ENCODE peak calls at places on chromosomes 13 and 19, in ten cellular contexts. One of them, this sample, is unnamed.

GRCh38 chr19:39377373-39378362 is 13.2 kb downstream of the PAF1 start:
- DNase-seq in GM06990: no peak
- DNase-seq in lower leg skin: no peak
- DNase-seq in progenitor cell of endocrine pancreas: no peak
- DNase-seq in cardiac fibroblast: no peak
- DNase-seq in glutamatergic neuron: no peak
- DNase-seq in cardiac muscle cell: no peak
- DNase-seq in thoracic aorta: no peak
- DNase-seq in heart left ventricle: no peak
- DNase-seq in fibroblast of the aortic adventitia: no peak
- DNase-seq in this sample: no peak

GRCh38 chr19:37218592-37218935 is 550 bp downstream of the ZNF383 start:
- DNase-seq in glutamatergic neuron: no peak
- DNase-seq in lower leg skin: no peak
- DNase-seq in thoracic aorta: no peak
- DNase-seq in GM06990: no peak
- DNase-seq in cardiac muscle cell: no peak
- DNase-seq in progenitor cell of endocrine pancreas: no peak
- DNase-seq in heart left ventricle: no peak
- DNase-seq in cardiac fibroblast: peak; percentile 20
- DNase-seq in fibroblast of the aortic adventitia: peak; percentile 19
- DNase-seq in this sample: no peak

GRCh38 chr13:66033924-66034323 is 1196.2 kb downstream of the PCDH9 start:
- DNase-seq in lower leg skin: no peak
- DNase-seq in fibroblast of the aortic adventitia: no peak
- DNase-seq in progenitor cell of endocrine pancreas: no peak
- DNase-seq in heart left ventricle: no peak
- DNase-seq in cardiac muscle cell: no peak
- DNase-seq in thoracic aorta: no peak
- DNase-seq in GM06990: no peak
- DNase-seq in cardiac fibroblast: no peak
- DNase-seq in glutamatergic neuron: no peak
- DNase-seq in this sample: no peak

GRCh38 chr13:38099751-38100150 is 230.2 kb upstream of the TRPC4 start:
- DNase-seq in glutamatergic neuron: no peak
- DNase-seq in cardiac fibroblast: no peak
- DNase-seq in progenitor cell of endocrine pancreas: no peak
- DNase-seq in heart left ventricle: no peak
- DNase-seq in GM06990: no peak
- DNase-seq in lower leg skin: no peak
- DNase-seq in fibroblast of the aortic adventitia: no peak
- DNase-seq in cardiac muscle cell: no peak
- DNase-seq in thoracic aorta: no peak
- DNase-seq in this sample: no peak

GRCh38 chr13:41565221-41565620 is 107.9 kb downstream of the RGCC start:
- DNase-seq in heart left ventricle: no peak
- DNase-seq in GM06990: no peak
- DNase-seq in lower leg skin: no peak
- DNase-seq in glutamatergic neuron: no peak
- DNase-seq in cardiac muscle cell: no peak
- DNase-seq in progenitor cell of endocrine pancreas: no peak
- DNase-seq in cardiac fibroblast: peak; percentile 57
- DNase-seq in thoracic aorta: no peak
- DNase-seq in fibroblast of the aortic adventitia: peak; percentile 45
- DNase-seq in this sample: no peak

GRCh38 chr19:43446746-43447489 is 18.5 kb downstream of the LYPD3 start:
- DNase-seq in lower leg skin: peak; percentile 61
- DNase-seq in cardiac fibroblast: peak; percentile 83
- DNase-seq in heart left ventricle: peak; percentile 90
- DNase-seq in cardiac muscle cell: peak; percentile 81
- DNase-seq in fibroblast of the aortic adventitia: peak; percentile 78
- DNase-seq in progenitor cell of endocrine pancreas: peak; percentile 69
- DNase-seq in glutamatergic neuron: peak; percentile 84
- DNase-seq in thoracic aorta: peak; percentile 25
- DNase-seq in GM06990: peak; percentile 38
- DNase-seq in this sample: peak; percentile 84

GRCh38 chr13:40221460-40222201 is 444.8 kb downstream of the FOXO1 start:
- DNase-seq in lower leg skin: no peak
- DNase-seq in glutamatergic neuron: no peak
- DNase-seq in heart left ventricle: no peak
- DNase-seq in fibroblast of the aortic adventitia: peak; percentile 38
- DNase-seq in cardiac fibroblast: peak; percentile 81
- DNase-seq in progenitor cell of endocrine pancreas: no peak
- DNase-seq in thoracic aorta: no peak
- DNase-seq in GM06990: no peak
- DNase-seq in cardiac muscle cell: no peak
- DNase-seq in this sample: no peak

GRCh38 chr19:19113040-19113541 is 25.2 kb downstream of the TMEM161A start:
- DNase-seq in heart left ventricle: no peak
- DNase-seq in cardiac fibroblast: peak; percentile 46
- DNase-seq in thoracic aorta: no peak
- DNase-seq in fibroblast of the aortic adventitia: peak; percentile 30
- DNase-seq in progenitor cell of endocrine pancreas: no peak
- DNase-seq in lower leg skin: no peak
- DNase-seq in GM06990: no peak
- DNase-seq in glutamatergic neuron: peak; percentile 56
- DNase-seq in cardiac muscle cell: peak; percentile 82
- DNase-seq in this sample: no peak

GRCh38 chr13:75825161-75825560 is 189.0 kb downstream of the LMO7 start:
- DNase-seq in fibroblast of the aortic adventitia: no peak
- DNase-seq in GM06990: no peak
- DNase-seq in lower leg skin: no peak
- DNase-seq in heart left ventricle: no peak
- DNase-seq in cardiac fibroblast: no peak
- DNase-seq in thoracic aorta: no peak
- DNase-seq in cardiac muscle cell: no peak
- DNase-seq in glutamatergic neuron: no peak
- DNase-seq in progenitor cell of endocrine pancreas: no peak
- DNase-seq in this sample: no peak

GRCh38 chr13:41613984-41614581 is 156.7 kb downstream of the RGCC start:
- DNase-seq in GM06990: no peak
- DNase-seq in progenitor cell of endocrine pancreas: no peak
- DNase-seq in lower leg skin: no peak
- DNase-seq in cardiac muscle cell: no peak
- DNase-seq in heart left ventricle: peak; percentile 77
- DNase-seq in fibroblast of the aortic adventitia: peak; percentile 96
- DNase-seq in glutamatergic neuron: no peak
- DNase-seq in cardiac fibroblast: peak; percentile 93
- DNase-seq in thoracic aorta: no peak
- DNase-seq in this sample: no peak

GRCh38 chr13:95834134-95834765 is 157.3 kb downstream of the DNAJC3 start:
- DNase-seq in thoracic aorta: no peak
- DNase-seq in fibroblast of the aortic adventitia: peak; percentile 74
- DNase-seq in progenitor cell of endocrine pancreas: peak; percentile 51
- DNase-seq in cardiac muscle cell: peak; percentile 70
- DNase-seq in glutamatergic neuron: peak; percentile 75
- DNase-seq in GM06990: peak; percentile 13
- DNase-seq in lower leg skin: peak; percentile 39
- DNase-seq in heart left ventricle: peak; percentile 54
- DNase-seq in cardiac fibroblast: peak; percentile 77
- DNase-seq in this sample: peak; percentile 49

GRCh38 chr13:99398916-99399622 is 91.9 kb upstream of the GPR183 start:
- DNase-seq in GM06990: no peak
- DNase-seq in cardiac muscle cell: no peak
- DNase-seq in thoracic aorta: no peak
- DNase-seq in cardiac fibroblast: no peak
- DNase-seq in progenitor cell of endocrine pancreas: no peak
- DNase-seq in glutamatergic neuron: no peak
- DNase-seq in lower leg skin: no peak
- DNase-seq in fibroblast of the aortic adventitia: no peak
- DNase-seq in heart left ventricle: no peak
- DNase-seq in this sample: no peak

GRCh38 chr19:47749326-47749725 is 4.0 kb downstream of the NOP53 start:
- DNase-seq in progenitor cell of endocrine pancreas: no peak
- DNase-seq in cardiac muscle cell: no peak
- DNase-seq in GM06990: no peak
- DNase-seq in fibroblast of the aortic adventitia: no peak
- DNase-seq in lower leg skin: no peak
- DNase-seq in glutamatergic neuron: no peak
- DNase-seq in cardiac fibroblast: no peak
- DNase-seq in thoracic aorta: no peak
- DNase-seq in heart left ventricle: no peak
- DNase-seq in this sample: peak; percentile 81

GRCh38 chr19:47742636-47743035 is 2.7 kb upstream of the NOP53 start:
- DNase-seq in thoracic aorta: no peak
- DNase-seq in lower leg skin: no peak
- DNase-seq in progenitor cell of endocrine pancreas: no peak
- DNase-seq in cardiac muscle cell: no peak
- DNase-seq in fibroblast of the aortic adventitia: no peak
- DNase-seq in glutamatergic neuron: no peak
- DNase-seq in heart left ventricle: no peak
- DNase-seq in cardiac fibroblast: peak; percentile 49
- DNase-seq in GM06990: no peak
- DNase-seq in this sample: no peak

GRCh38 chr19:47740866-47741519 is 4.4 kb upstream of the NOP53 start:
- DNase-seq in lower leg skin: no peak
- DNase-seq in glutamatergic neuron: no peak
- DNase-seq in cardiac fibroblast: no peak
- DNase-seq in progenitor cell of endocrine pancreas: no peak
- DNase-seq in thoracic aorta: no peak
- DNase-seq in fibroblast of the aortic adventitia: no peak
- DNase-seq in cardiac muscle cell: no peak
- DNase-seq in heart left ventricle: no peak
- DNase-seq in GM06990: no peak
- DNase-seq in this sample: no peak

GRCh38 chr19:47741544-47742125 is 3.7 kb upstream of the NOP53 start:
- DNase-seq in GM06990: no peak
- DNase-seq in cardiac muscle cell: no peak
- DNase-seq in fibroblast of the aortic adventitia: no peak
- DNase-seq in thoracic aorta: no peak
- DNase-seq in glutamatergic neuron: no peak
- DNase-seq in heart left ventricle: no peak
- DNase-seq in cardiac fibroblast: no peak
- DNase-seq in progenitor cell of endocrine pancreas: no peak
- DNase-seq in lower leg skin: no peak
- DNase-seq in this sample: no peak

GRCh38 chr19:47745010-47745901 is at the start of gene NOP53:
- DNase-seq in glutamatergic neuron: peak; percentile 92
- DNase-seq in thoracic aorta: peak; percentile 80
- DNase-seq in GM06990: peak; percentile 93
- DNase-seq in progenitor cell of endocrine pancreas: peak; percentile 93
- DNase-seq in fibroblast of the aortic adventitia: peak; percentile 98
- DNase-seq in cardiac muscle cell: peak; percentile 98
- DNase-seq in lower leg skin: peak; percentile 98
- DNase-seq in heart left ventricle: peak; percentile 98
- DNase-seq in cardiac fibroblast: peak; percentile 98
- DNase-seq in this sample: peak; percentile 97
- TF ChIP-seq CTCF in glutamatergic neuron: no peak
- TF ChIP-seq CTCF in thoracic aorta: peak; percentile 28
- TF ChIP-seq CTCF in GM06990: no peak
- TF ChIP-seq CTCF in progenitor cell of endocrine pancreas: no peak
- TF ChIP-seq CTCF in fibroblast of the aortic adventitia: no peak
- TF ChIP-seq CTCF in cardiac muscle cell: no peak
- TF ChIP-seq CTCF in lower leg skin: no peak
- TF ChIP-seq CTCF in heart left ventricle: no peak
- TF ChIP-seq CTCF in cardiac fibroblast: no peak
- TF ChIP-seq CTCF in this sample: no peak

GRCh38 chr19:628168-628567 is 5.2 kb downstream of the POLRMT start:
- DNase-seq in glutamatergic neuron: peak; percentile 69
- DNase-seq in heart left ventricle: no peak
- DNase-seq in fibroblast of the aortic adventitia: no peak
- DNase-seq in GM06990: no peak
- DNase-seq in lower leg skin: no peak
- DNase-seq in cardiac fibroblast: no peak
- DNase-seq in progenitor cell of endocrine pancreas: no peak
- DNase-seq in thoracic aorta: no peak
- DNase-seq in cardiac muscle cell: no peak
- DNase-seq in this sample: no peak
- TF ChIP-seq CTCF in glutamatergic neuron: peak; percentile 67
- TF ChIP-seq CTCF in heart left ventricle: peak; percentile 18
- TF ChIP-seq CTCF in fibroblast of the aortic adventitia: peak; percentile 37
- TF ChIP-seq CTCF in GM06990: peak; percentile 31
- TF ChIP-seq CTCF in lower leg skin: no peak
- TF ChIP-seq CTCF in cardiac fibroblast: peak; percentile 42
- TF ChIP-seq CTCF in progenitor cell of endocrine pancreas: peak; percentile 24
- TF ChIP-seq CTCF in thoracic aorta: no peak
- TF ChIP-seq CTCF in cardiac muscle cell: peak; percentile 34
- TF ChIP-seq CTCF in this sample: no peak

GRCh38 chr19:50300814-50301606 is 28.2 kb downstream of the KCNC3 start:
- DNase-seq in thoracic aorta: no peak
- DNase-seq in cardiac fibroblast: peak; percentile 62
- DNase-seq in fibroblast of the aortic adventitia: peak; percentile 39
- DNase-seq in heart left ventricle: no peak
- DNase-seq in cardiac muscle cell: no peak
- DNase-seq in GM06990: peak; percentile 33
- DNase-seq in progenitor cell of endocrine pancreas: no peak
- DNase-seq in glutamatergic neuron: no peak
- DNase-seq in lower leg skin: no peak
- DNase-seq in this sample: no peak
- TF ChIP-seq CTCF in thoracic aorta: no peak
- TF ChIP-seq CTCF in cardiac fibroblast: no peak
- TF ChIP-seq CTCF in fibroblast of the aortic adventitia: no peak
- TF ChIP-seq CTCF in heart left ventricle: no peak
- TF ChIP-seq CTCF in cardiac muscle cell: no peak
- TF ChIP-seq CTCF in GM06990: no peak
- TF ChIP-seq CTCF in progenitor cell of endocrine pancreas: no peak
- TF ChIP-seq CTCF in glutamatergic neuron: no peak
- TF ChIP-seq CTCF in lower leg skin: no peak
- TF ChIP-seq CTCF in this sample: no peak

DNA sequence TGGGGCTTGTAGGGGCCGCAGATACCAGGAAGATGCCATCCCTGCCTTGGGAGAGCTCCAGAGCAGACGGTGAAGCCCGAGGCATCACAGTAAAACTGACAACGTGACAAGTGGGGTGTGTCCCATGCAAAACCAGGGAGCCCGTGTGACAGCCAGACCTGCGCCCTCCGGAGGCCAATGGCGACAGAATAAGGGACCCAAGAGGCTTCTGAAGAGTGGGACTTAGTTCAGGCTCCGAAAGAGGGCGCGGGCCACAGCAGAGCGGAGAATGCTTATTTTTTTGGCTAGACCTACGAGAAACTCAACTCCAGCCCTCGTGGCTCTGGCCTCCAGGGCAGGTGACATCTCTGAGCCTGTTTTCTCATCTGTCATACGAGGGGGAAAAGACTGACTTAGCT is 23.1 kb downstream of the DPP9 start:
- DNase-seq in thoracic aorta: no peak
- DNase-seq in cardiac fibroblast: no peak
- DNase-seq in glutamatergic neuron: no peak
- DNase-seq in fibroblast of the aortic adventitia: no peak
- DNase-seq in progenitor cell of endocrine pancreas: no peak
- DNase-seq in GM06990: no peak
- DNase-seq in heart left ventricle: no peak
- DNase-seq in lower leg skin: peak; percentile 66
- DNase-seq in cardiac muscle cell: no peak
- DNase-seq in this sample: no peak
- TF ChIP-seq CTCF in thoracic aorta: no peak
- TF ChIP-seq CTCF in cardiac fibroblast: no peak
- TF ChIP-seq CTCF in glutamatergic neuron: no peak
- TF ChIP-seq CTCF in fibroblast of the aortic adventitia: no peak
- TF ChIP-seq CTCF in progenitor cell of endocrine pancreas: no peak
- TF ChIP-seq CTCF in GM06990: no peak
- TF ChIP-seq CTCF in heart left ventricle: no peak
- TF ChIP-seq CTCF in lower leg skin: no peak
- TF ChIP-seq CTCF in cardiac muscle cell: no peak
- TF ChIP-seq CTCF in this sample: no peak

This sample was measured in GM13976.